ENCODE peak calls at places on chromosomes 4 and X, in nine cellular contexts. One of them, this sample, is unnamed.

GRCh38 chr4:39770969-39771724 is 73.2 kb downstream of the UBE2K start:
- DNase-seq in activated CD4-positive, alpha-beta T cell treated with anti-CD3 and anti-CD28 coated beads for 36 hours: no peak
- DNase-seq in dermis blood vessel endothelial cell: no peak
- DNase-seq in effector memory CD8-positive, alpha-beta T cell: no peak
- DNase-seq in iris pigment epithelial cell: no peak
- DNase-seq in foreskin keratinocyte: no peak
- DNase-seq in HS-5: no peak
- DNase-seq in HTR-8/SVneo: no peak
- DNase-seq in left lobe of liver: no peak
- DNase-seq in this sample: no peak

GRCh38 chr4:15653864-15654391 is 1.2 kb downstream of the FBXL5 start:
- DNase-seq in activated CD4-positive, alpha-beta T cell treated with anti-CD3 and anti-CD28 coated beads for 36 hours: peak; percentile 31
- DNase-seq in dermis blood vessel endothelial cell: peak; percentile 72
- DNase-seq in effector memory CD8-positive, alpha-beta T cell: no peak
- DNase-seq in iris pigment epithelial cell: peak; percentile 75
- DNase-seq in foreskin keratinocyte: no peak
- DNase-seq in HS-5: no peak
- DNase-seq in HTR-8/SVneo: peak; percentile 23
- DNase-seq in left lobe of liver: no peak
- DNase-seq in this sample: no peak

GRCh38 chrX:149762696-149763614 is 10.9 kb upstream of the HSFX1 start:
- DNase-seq in activated CD4-positive, alpha-beta T cell treated with anti-CD3 and anti-CD28 coated beads for 36 hours: no peak
- DNase-seq in dermis blood vessel endothelial cell: no peak
- DNase-seq in effector memory CD8-positive, alpha-beta T cell: no peak
- DNase-seq in iris pigment epithelial cell: no peak
- DNase-seq in foreskin keratinocyte: no peak
- DNase-seq in HS-5: no peak
- DNase-seq in HTR-8/SVneo: no peak
- DNase-seq in left lobe of liver: no peak
- DNase-seq in this sample: peak; percentile 6

GRCh38 chr4:6834867-6835266 is 52.3 kb downstream of the KIAA0232 start:
- DNase-seq in activated CD4-positive, alpha-beta T cell treated with anti-CD3 and anti-CD28 coated beads for 36 hours: no peak
- DNase-seq in dermis blood vessel endothelial cell: peak; percentile 4
- DNase-seq in effector memory CD8-positive, alpha-beta T cell: no peak
- DNase-seq in iris pigment epithelial cell: peak; percentile 67
- DNase-seq in foreskin keratinocyte: peak; percentile 48
- DNase-seq in HS-5: peak; percentile 9
- DNase-seq in HTR-8/SVneo: peak; percentile 45
- DNase-seq in left lobe of liver: no peak
- DNase-seq in this sample: no peak

GRCh38 chr4:186627226-186627865 is 72.0 kb upstream of the MTNR1A start:
- DNase-seq in activated CD4-positive, alpha-beta T cell treated with anti-CD3 and anti-CD28 coated beads for 36 hours: no peak
- DNase-seq in dermis blood vessel endothelial cell: no peak
- DNase-seq in effector memory CD8-positive, alpha-beta T cell: no peak
- DNase-seq in iris pigment epithelial cell: peak; percentile 53
- DNase-seq in foreskin keratinocyte: peak; percentile 49
- DNase-seq in HS-5: no peak
- DNase-seq in HTR-8/SVneo: peak; percentile 41
- DNase-seq in left lobe of liver: no peak
- DNase-seq in this sample: no peak

GRCh38 chr4:129233691-129234090 is 137.7 kb downstream of the C4orf33 start:
- DNase-seq in activated CD4-positive, alpha-beta T cell treated with anti-CD3 and anti-CD28 coated beads for 36 hours: no peak
- DNase-seq in dermis blood vessel endothelial cell: no peak
- DNase-seq in effector memory CD8-positive, alpha-beta T cell: no peak
- DNase-seq in iris pigment epithelial cell: no peak
- DNase-seq in foreskin keratinocyte: no peak
- DNase-seq in HS-5: no peak
- DNase-seq in HTR-8/SVneo: no peak
- DNase-seq in left lobe of liver: no peak
- DNase-seq in this sample: no peak

GRCh38 chr4:177907736-177908424 is 465.6 kb upstream of the AGA start:
- DNase-seq in activated CD4-positive, alpha-beta T cell treated with anti-CD3 and anti-CD28 coated beads for 36 hours: no peak
- DNase-seq in dermis blood vessel endothelial cell: no peak
- DNase-seq in effector memory CD8-positive, alpha-beta T cell: no peak
- DNase-seq in iris pigment epithelial cell: no peak
- DNase-seq in foreskin keratinocyte: no peak
- DNase-seq in HS-5: no peak
- DNase-seq in HTR-8/SVneo: no peak
- DNase-seq in left lobe of liver: no peak
- DNase-seq in this sample: no peak

GRCh38 chr4:47913328-47913727 is 1.1 kb downstream of the NFXL1 start:
- DNase-seq in activated CD4-positive, alpha-beta T cell treated with anti-CD3 and anti-CD28 coated beads for 36 hours: no peak
- DNase-seq in dermis blood vessel endothelial cell: peak; percentile 14
- DNase-seq in effector memory CD8-positive, alpha-beta T cell: no peak
- DNase-seq in iris pigment epithelial cell: peak; percentile 45
- DNase-seq in foreskin keratinocyte: peak; percentile 27
- DNase-seq in HS-5: no peak
- DNase-seq in HTR-8/SVneo: peak; percentile 12
- DNase-seq in left lobe of liver: no peak
- DNase-seq in this sample: no peak

GRCh38 chr4:118225521-118225920 is 127.3 kb downstream of the PRSS12 start:
- DNase-seq in activated CD4-positive, alpha-beta T cell treated with anti-CD3 and anti-CD28 coated beads for 36 hours: no peak
- DNase-seq in dermis blood vessel endothelial cell: no peak
- DNase-seq in effector memory CD8-positive, alpha-beta T cell: no peak
- DNase-seq in iris pigment epithelial cell: no peak
- DNase-seq in foreskin keratinocyte: no peak
- DNase-seq in HS-5: no peak
- DNase-seq in HTR-8/SVneo: no peak
- DNase-seq in left lobe of liver: no peak
- DNase-seq in this sample: no peak

GRCh38 chr4:184387351-184387750 is 87.0 kb downstream of the IRF2 start:
- DNase-seq in activated CD4-positive, alpha-beta T cell treated with anti-CD3 and anti-CD28 coated beads for 36 hours: no peak
- DNase-seq in dermis blood vessel endothelial cell: no peak
- DNase-seq in effector memory CD8-positive, alpha-beta T cell: no peak
- DNase-seq in iris pigment epithelial cell: no peak
- DNase-seq in foreskin keratinocyte: no peak
- DNase-seq in HS-5: no peak
- DNase-seq in HTR-8/SVneo: no peak
- DNase-seq in left lobe of liver: peak; percentile 23
- DNase-seq in this sample: no peak

This sample was measured in right lobe of liver.